ENCODE peak calls at places on chromosomes 1 and 21, in six cellular contexts. Z is body of pancreas, V is A549, W is suprapubic skin, J is stomach, K is transverse colon. P is an unnamed sample.

GRCh38 chr1:116115476-116115875 is 4.3 kb downstream of the MAB21L3 start:
- DNase-seq in Z (no peak), V (no peak), W (no peak), J (no peak), K (no peak), P (no peak)

GRCh38 chr21:36504067-36505058 is 24.4 kb upstream of the CLDN14 start:
- DNase-seq in Z (peak; percentile 50), V (peak; percentile 5), W (no peak), J (no peak), K (peak; percentile 18), P (peak; percentile 67)

GRCh38 chr1:53367503-53368313 is 39.8 kb upstream of the LRP8 start:
- DNase-seq in Z (peak; percentile 9), V (no peak), W (peak; percentile 52), J (peak; percentile 23), K (peak; percentile 19), P (peak; percentile 14)

GRCh38 chr1:159821171-159821867 is 5.4 kb upstream of the SLAMF8 start:
- DNase-seq in Z (no peak), V (no peak), W (no peak), J (no peak), K (no peak), P (no peak)

GRCh38 chr21:30831194-30831765 is 1.7 kb upstream of the KRTAP7-1 start:
- DNase-seq in Z (no peak), V (no peak), W (no peak), J (no peak), K (no peak), P (peak; percentile 71)

GRCh38 chr1:59169703-59170102 is 127.2 kb upstream of the FGGY start:
- DNase-seq in Z (no peak), V (no peak), W (no peak), J (no peak), K (no peak), P (no peak)

GRCh38 chr1:17525065-17525464 is 14.4 kb upstream of the ARHGEF10L start:
- DNase-seq in Z (no peak), V (no peak), W (no peak), J (no peak), K (no peak), P (no peak)

GRCh38 chr1:228146761-228147693 is 2.7 kb upstream of the GJC2 start:
- DNase-seq in Z (no peak), V (no peak), W (peak; percentile 64), J (no peak), K (no peak), P (peak; percentile 61)

GRCh38 chr1:149962736-149963135 is 26.1 kb upstream of the MTMR11 start:
- DNase-seq in Z (no peak), V (no peak), W (no peak), J (no peak), K (no peak), P (no peak)

GRCh38 chr1:24903955-24904730 is 25.9 kb downstream of the RUNX3 start:
- DNase-seq in Z (no peak), V (no peak), W (peak; percentile 60), J (peak; percentile 18), K (peak; percentile 5), P (no peak)

GRCh38 chr1:16396591-16396990 is 29.5 kb downstream of the SZRD1 start:
- DNase-seq in Z (no peak), V (no peak), W (no peak), J (no peak), K (no peak), P (no peak)

DNA sequence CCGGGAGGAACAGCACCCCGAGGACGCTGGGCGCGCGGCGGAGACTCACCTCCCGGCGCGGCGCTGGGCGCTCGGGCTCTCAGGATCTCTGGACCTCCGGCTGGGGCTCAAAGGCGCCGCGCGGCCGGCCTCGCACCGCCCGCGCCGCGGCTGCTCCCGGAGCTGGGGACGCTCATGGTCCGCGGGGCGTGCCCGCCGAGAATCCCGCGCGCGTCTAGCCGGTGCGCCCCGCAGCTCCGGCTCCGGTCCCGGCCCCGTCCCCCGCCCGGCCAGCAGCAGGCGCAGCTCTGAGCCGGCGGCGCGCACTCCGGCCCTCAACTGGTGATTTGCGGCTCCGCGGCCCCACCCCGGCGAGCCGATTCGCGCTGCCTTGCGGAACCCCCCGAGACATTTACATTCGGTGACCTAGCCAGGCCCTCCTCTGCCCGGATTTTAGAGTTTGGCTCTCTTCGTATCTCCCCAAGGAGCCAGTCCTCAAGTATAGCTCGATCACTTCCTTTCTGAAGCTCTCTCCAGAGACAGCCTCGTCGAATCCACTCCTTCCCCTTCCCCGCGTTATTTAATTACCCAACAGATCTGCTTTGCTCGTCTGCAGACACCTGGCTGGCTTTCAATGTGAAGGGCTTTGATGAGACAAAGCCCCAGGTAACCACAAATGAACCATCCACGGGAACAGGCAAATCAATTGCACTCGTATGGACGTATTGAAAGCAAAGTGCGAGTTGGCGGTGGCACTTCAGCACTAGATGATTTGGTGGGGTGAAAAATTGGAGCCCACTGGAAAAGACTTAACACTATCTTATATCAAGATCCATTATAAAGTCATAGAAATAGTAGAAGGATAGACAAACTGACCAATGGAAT is at the start of gene BCAR3:
- DNase-seq in Z (peak; percentile 62), V (no peak), W (no peak), J (peak; percentile 74), K (peak; percentile 78), P (peak; percentile 81)
- TF ChIP-seq POLR2A in Z (peak; percentile 29), V (peak; percentile 61), W (no peak), J (no peak), K (peak; percentile 26), P (no peak)

GRCh38 chr1:186212574-186213224 is 162.4 kb downstream of the TPR start:
- DNase-seq in Z (peak; percentile 59), V (peak; percentile 72), W (no peak), J (no peak), K (peak; percentile 11), P (peak; percentile 55)
- TF ChIP-seq POLR2A in Z (no peak), V (no peak), W (no peak), J (no peak), K (no peak), P (no peak)

GRCh38 chr1:43360616-43361015 is 1.8 kb downstream of the CDC20 start:
- DNase-seq in Z (no peak), V (no peak), W (no peak), J (no peak), K (no peak), P (no peak)

GRCh38 chr1:43358746-43359693 is at the start of gene CDC20:
- DNase-seq in Z (peak; percentile 98), V (peak; percentile 68), W (peak; percentile 100), J (peak; percentile 100), K (peak; percentile 100), P (peak; percentile 99)

GRCh38 chr1:43357251-43357650 is 1.5 kb upstream of the CDC20 start:
- DNase-seq in Z (no peak), V (no peak), W (no peak), J (no peak), K (no peak), P (no peak)

GRCh38 chr1:43359696-43360095 is 915 bp downstream of the CDC20 start:
- DNase-seq in Z (no peak), V (no peak), W (no peak), J (no peak), K (no peak), P (no peak)

DNA sequence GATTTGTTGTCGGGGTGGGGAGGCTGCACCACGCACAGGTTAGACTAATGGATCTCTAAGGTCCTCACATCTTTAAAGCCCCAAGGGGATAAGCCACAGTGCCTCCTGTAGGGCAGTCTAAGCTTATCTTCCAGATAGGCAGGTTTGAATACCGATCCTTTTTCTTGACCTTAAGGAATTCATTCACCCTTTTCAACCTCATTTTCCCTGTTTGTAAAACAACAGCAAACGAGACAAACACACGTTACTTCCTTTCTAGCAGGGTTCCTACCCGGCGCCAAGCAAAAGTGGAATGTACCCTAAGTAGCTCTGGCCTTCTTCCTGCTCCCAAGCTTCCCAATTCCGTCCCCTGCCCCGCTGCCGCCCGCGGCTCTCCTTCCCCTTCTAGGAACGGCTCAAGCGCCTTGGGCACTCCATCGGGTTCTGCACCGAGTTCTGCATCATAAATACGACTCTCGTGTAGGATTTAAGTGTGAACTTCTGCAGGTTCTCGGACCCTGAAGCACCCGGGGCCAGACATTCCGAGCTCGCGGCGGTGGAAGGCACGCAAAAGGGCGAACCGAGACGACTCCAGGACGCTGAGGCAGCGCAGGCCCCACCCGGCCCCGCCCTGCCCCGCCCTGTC is 548 bp upstream of the CDC20 start:
- DNase-seq in Z (peak; percentile 35), V (peak; percentile 58), W (no peak), J (no peak), K (peak; percentile 64), P (no peak)
- TF ChIP-seq POLR2A in Z (peak; percentile 76), V (peak; percentile 72), W (no peak), J (no peak), K (peak; percentile 64), P (no peak)

DNA sequence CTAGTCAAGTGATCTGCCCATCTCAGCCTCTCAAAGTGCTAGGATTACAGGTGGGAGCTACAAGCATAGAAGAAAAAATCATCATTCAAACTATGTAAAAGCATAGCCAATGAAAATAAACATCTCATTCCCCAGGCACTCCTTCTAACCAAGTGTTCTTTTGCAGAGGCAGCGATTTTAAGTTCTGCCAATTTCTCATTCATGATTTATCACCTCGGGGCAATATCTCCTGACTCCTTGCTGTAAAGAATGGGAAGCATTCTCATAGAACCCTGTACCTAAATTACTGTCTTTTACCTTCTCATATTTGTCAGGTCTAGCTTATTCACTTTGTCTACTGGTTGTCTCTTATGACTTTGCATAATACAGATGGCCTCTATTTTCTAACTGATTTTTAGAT is 32.5 kb upstream of the IVNS1ABP start:
- DNase-seq in Z (no peak), V (no peak), W (no peak), J (no peak), K (no peak), P (no peak)
- TF ChIP-seq POLR2A in Z (no peak), V (no peak), W (no peak), J (no peak), K (no peak), P (no peak)

GRCh38 chr1:6358757-6359567 is 34.6 kb downstream of the ACOT7 start:
- DNase-seq in Z (peak; percentile 37), V (no peak), W (no peak), J (no peak), K (peak; percentile 42), P (no peak)

GRCh38 chr1:6360517-6360916 is 33.0 kb downstream of the ACOT7 start:
- DNase-seq in Z (no peak), V (no peak), W (no peak), J (no peak), K (peak; percentile 44), P (no peak)

GRCh38 chr1:6361124-6361775 is 32.3 kb downstream of the ACOT7 start:
- DNase-seq in Z (no peak), V (no peak), W (no peak), J (no peak), K (no peak), P (no peak)

GRCh38 chr1:6358144-6358624 is 35.4 kb downstream of the ACOT7 start:
- DNase-seq in Z (no peak), V (no peak), W (no peak), J (no peak), K (no peak), P (no peak)

GRCh38 chr1:6359568-6360496 is 33.7 kb downstream of the ACOT7 start:
- DNase-seq in Z (peak; percentile 79), V (no peak), W (no peak), J (peak; percentile 88), K (peak; percentile 89), P (peak; percentile 80)
- TF ChIP-seq POLR2A in Z (peak; percentile 56), V (no peak), W (no peak), J (no peak), K (peak; percentile 78), P (no peak)

GRCh38 chr1:201170533-201171062 is 16.3 kb upstream of the TMEM9 start:
- DNase-seq in Z (peak; percentile 99), V (peak; percentile 99), W (peak; percentile 97), J (peak; percentile 97), K (peak; percentile 97), P (peak; percentile 95)
- TF ChIP-seq POLR2A in Z (peak; percentile 99), V (peak; percentile 61), W (no peak), J (no peak), K (peak; percentile 89), P (peak; percentile 34)